ENCODE peak calls at places on chromosome 12, in four cellular contexts. Q, Y, N and T are unnamed samples.

GRCh38 chr12:53052419-53053222 is 2.8 kb downstream of the TNS2 start:
- DNase-seq in Y (peak), Q (peak), N (peak), T (peak)

GRCh38 chr12:93126069-93126474 is 197.0 kb upstream of the EEA1 start:
- DNase-seq in Y (no peak), N (no peak), Q (no peak), T (no peak)

GRCh38 chr12:21891763-21892217 is 49.4 kb downstream of the ABCC9 start:
- DNase-seq in Q (no peak), N (no peak), Y (no peak), T (peak)

GRCh38 chr12:121628536-121628935 is 2.2 kb downstream of the ORAI1 start:
- DNase-seq in N (no peak), Y (no peak), Q (no peak), T (no peak)

GRCh38 chr12:97299867-97300266 is 162.7 kb upstream of the RMST start:
- DNase-seq in N (no peak), Y (no peak), Q (no peak), T (no peak)

GRCh38 chr12:52763991-52764390 is 13.2 kb downstream of the KRT76 start:
- DNase-seq in Y (no peak), Q (no peak), N (no peak), T (no peak)

GRCh38 chr12:118102070-118102469 is 1.7 kb downstream of the VSIG10 start:
- DNase-seq in Y (no peak), N (no peak), Q (peak), T (no peak)

GRCh38 chr12:57118711-57119271 is 7.6 kb upstream of the STAT6 start:
- DNase-seq in Q (no peak), Y (no peak), N (no peak), T (no peak)

GRCh38 chr12:67634167-67634793 is 14.3 kb upstream of the DYRK2 start:
- DNase-seq in Q (no peak), N (no peak), Y (no peak), T (no peak)

GRCh38 chr12:125271850-125272249 is 206.6 kb downstream of the AACS start:
- DNase-seq in Q (no peak), N (no peak), Y (no peak), T (no peak)

GRCh38 chr12:39764944-39765560 is 145.4 kb upstream of the ABCD2 start:
- DNase-seq in N (no peak), Y (no peak), Q (peak), T (no peak)

GRCh38 chr12:46770501-46771183 is 55.2 kb downstream of the SLC38A4 start:
- DNase-seq in Y (no peak), N (no peak), Q (no peak), T (no peak)

GRCh38 chr12:130044991-130045621 is 117.2 kb upstream of the FZD10 start:
- DNase-seq in Q (no peak), N (no peak), Y (no peak), T (no peak)

GRCh38 chr12:110721570-110721969 is 21.1 kb downstream of the PPP1CC start:
- DNase-seq in Y (no peak), N (no peak), Q (no peak), T (no peak)
- TF ChIP-seq EP300 in Y (no peak), N (no peak), Q (no peak), T (no peak)

GRCh38 chr12:45183263-45183662 is 32.6 kb upstream of the ANO6 start:
- DNase-seq in Y (no peak), N (no peak), Q (peak), T (no peak)
- TF ChIP-seq CTCF in Y (peak), N (peak), Q (peak), T (peak)

DNA sequence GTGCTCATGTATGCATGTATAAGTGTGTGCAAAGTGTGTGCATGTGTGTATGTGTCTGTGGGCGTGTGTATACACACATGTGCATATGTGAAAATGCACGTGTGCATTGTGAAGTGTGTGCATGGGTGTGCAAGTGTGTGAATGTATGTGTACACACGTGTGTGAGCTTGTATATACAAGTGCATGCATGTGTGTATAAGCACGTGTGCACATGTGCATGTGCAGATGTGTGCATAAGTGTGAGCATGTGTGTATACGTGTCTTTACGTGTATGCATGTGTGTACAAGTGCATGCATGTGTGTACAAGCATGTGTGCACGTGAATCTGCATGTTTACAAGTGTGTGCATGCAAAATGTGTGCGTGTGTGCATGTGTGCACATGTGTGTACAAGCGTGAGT is 13.4 kb upstream of the GALNT9 start:
- DNase-seq in Y (no peak), Q (no peak), N (no peak), T (no peak)
- TF ChIP-seq POLR2A in Y (no peak), Q (no peak), N (no peak), T (no peak)

DNA sequence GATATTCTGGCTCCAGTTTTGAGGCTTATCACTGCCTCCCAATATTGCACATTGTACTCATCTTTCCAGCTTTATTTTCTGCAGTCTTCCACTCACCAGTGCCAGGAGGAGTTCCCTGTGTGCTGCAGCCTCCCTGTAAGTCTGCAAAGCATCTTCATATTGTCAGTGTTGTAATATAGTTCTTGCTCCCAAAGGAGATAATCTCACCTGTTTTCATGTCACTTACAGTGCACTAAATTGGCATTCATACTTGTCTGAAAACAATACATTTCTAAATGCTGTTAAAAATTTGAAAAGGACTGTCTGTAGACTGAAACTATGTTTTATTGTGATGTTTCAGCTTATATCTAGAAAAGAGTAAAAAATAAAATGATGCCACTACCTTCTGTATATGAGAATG is 146.8 kb upstream of the TMTC1 start:
- DNase-seq in N (no peak), Q (no peak), Y (no peak), T (no peak)
- TF ChIP-seq EP300 in N (no peak), Q (no peak), Y (no peak), T (no peak)